ENCODE peak calls at places on chromosomes 13 and 19, in ten cellular contexts. I is thyroid gland, K is adrenal gland, Y is uterus, P is tibial nerve, B is body of pancreas, S is lower leg skin, N is right lobe of liver, H is ovary, O is endothelial cell of umbilical vein. W is an unnamed sample.

GRCh38 chr19:49851456-49852259 is 699 bp downstream of the PTOV1 start:
- DNase-seq in I (peak; percentile 50), K (peak; percentile 63), Y (peak; percentile 51), P (no peak), B (peak; percentile 59), S (peak; percentile 35), N (peak; percentile 51), H (peak; percentile 58), O (peak; percentile 37), W (no peak)

GRCh38 chr13:95704510-95704909 is 27.6 kb downstream of the DNAJC3 start:
- DNase-seq in I (no peak), K (no peak), Y (no peak), P (no peak), B (peak; percentile 73), S (no peak), N (no peak), H (no peak), O (no peak), W (no peak)

GRCh38 chr19:9871626-9872338 is 36.7 kb downstream of the PIN1 start:
- DNase-seq in I (no peak), K (no peak), Y (no peak), P (no peak), B (no peak), S (no peak), N (no peak), H (no peak), O (no peak), W (no peak)

GRCh38 chr13:99909836-99910619 is 61.5 kb downstream of the ZIC5 start:
- DNase-seq in I (no peak), K (no peak), Y (no peak), P (no peak), B (peak; percentile 84), S (no peak), N (peak; percentile 76), H (no peak), O (no peak), W (no peak)

GRCh38 chr19:11479470-11480080 is 1.3 kb downstream of the ELAVL3 start:
- DNase-seq in I (no peak), K (no peak), Y (no peak), P (no peak), B (peak; percentile 65), S (no peak), N (no peak), H (no peak), O (no peak), W (no peak)

GRCh38 chr13:40986328-40986856 is 32.7 kb downstream of the ELF1 start:
- DNase-seq in I (no peak), K (no peak), Y (no peak), P (no peak), B (no peak), S (no peak), N (no peak), H (no peak), O (no peak), W (no peak)

GRCh38 chr19:8580710-8581281 is 3.6 kb upstream of the MYO1F start:
- DNase-seq in I (peak; percentile 68), K (peak; percentile 83), Y (peak; percentile 84), P (peak; percentile 87), B (peak; percentile 80), S (peak; percentile 78), N (peak; percentile 84), H (peak; percentile 77), O (peak; percentile 57), W (peak; percentile 50)

GRCh38 chr19:38736036-38736412 is 8.2 kb downstream of the CAPN12 start:
- DNase-seq in I (peak; percentile 78), K (peak; percentile 73), Y (peak; percentile 61), P (no peak), B (peak; percentile 67), S (peak; percentile 26), N (peak; percentile 75), H (peak; percentile 57), O (no peak), W (no peak)

GRCh38 chr13:88602786-88603777 is 931.9 kb downstream of the SLITRK5 start:
- DNase-seq in I (no peak), K (no peak), Y (no peak), P (no peak), B (no peak), S (no peak), N (no peak), H (no peak), O (no peak), W (no peak)

GRCh38 chr13:65461590-65461989 is 1768.5 kb downstream of the PCDH9 start:
- DNase-seq in I (no peak), K (no peak), Y (no peak), P (no peak), B (no peak), S (no peak), N (no peak), H (no peak), O (no peak), W (no peak)

GRCh38 chr19:6464070-6464873 is at the start of gene CRB3:
- DNase-seq in I (peak; percentile 96), K (no peak), Y (no peak), P (no peak), B (peak; percentile 99), S (peak; percentile 69), N (peak; percentile 83), H (no peak), O (no peak), W (no peak)

GRCh38 chr13:98419786-98420559 is 156.9 kb downstream of the STK24 start:
- DNase-seq in I (no peak), K (no peak), Y (no peak), P (no peak), B (no peak), S (no peak), N (no peak), H (no peak), O (no peak), W (no peak)

GRCh38 chr13:98416408-98416807 is 160.5 kb downstream of the STK24 start:
- DNase-seq in I (peak; percentile 97), K (no peak), Y (no peak), P (no peak), B (peak; percentile 98), S (peak; percentile 42), N (no peak), H (no peak), O (no peak), W (no peak)

GRCh38 chr13:98423417-98423816 is 153.5 kb downstream of the STK24 start:
- DNase-seq in I (no peak), K (no peak), Y (no peak), P (no peak), B (peak; percentile 72), S (no peak), N (no peak), H (no peak), O (no peak), W (no peak)

GRCh38 chr13:98422046-98422445 is 154.9 kb downstream of the STK24 start:
- DNase-seq in I (no peak), K (no peak), Y (no peak), P (no peak), B (no peak), S (no peak), N (no peak), H (no peak), O (no peak), W (no peak)

GRCh38 chr13:98420560-98421175 is 156.2 kb downstream of the STK24 start:
- DNase-seq in I (no peak), K (no peak), Y (no peak), P (no peak), B (no peak), S (no peak), N (no peak), H (no peak), O (no peak), W (no peak)
- TF ChIP-seq CTCF in I (no peak), K (no peak), Y (no peak), P (no peak), B (no peak), S (no peak), N (no peak), H (no peak), O (no peak), W (no peak)

GRCh38 chr19:35774274-35775045 is 904 bp upstream of the ARHGAP33 start:
- DNase-seq in I (no peak), K (no peak), Y (no peak), P (no peak), B (no peak), S (no peak), N (no peak), H (no peak), O (no peak), W (no peak)

GRCh38 chr19:35775046-35775297 is 392 bp upstream of the ARHGAP33 start:
- DNase-seq in I (no peak), K (no peak), Y (no peak), P (no peak), B (no peak), S (no peak), N (no peak), H (no peak), O (no peak), W (no peak)

GRCh38 chr19:35776102-35776788 is 881 bp downstream of the ARHGAP33 start:
- DNase-seq in I (no peak), K (no peak), Y (no peak), P (no peak), B (no peak), S (no peak), N (no peak), H (no peak), O (no peak), W (no peak)

GRCh38 chr19:35777411-35777841 is 2.1 kb downstream of the ARHGAP33 start:
- DNase-seq in I (no peak), K (no peak), Y (no peak), P (no peak), B (no peak), S (no peak), N (no peak), H (no peak), O (no peak), W (no peak)

GRCh38 chr19:35775298-35776101 is at the start of gene ARHGAP33:
- DNase-seq in I (peak; percentile 99), K (peak; percentile 99), Y (peak; percentile 100), P (peak; percentile 100), B (peak; percentile 100), S (peak; percentile 98), N (peak; percentile 99), H (peak; percentile 99), O (peak; percentile 97), W (peak; percentile 98)
- TF ChIP-seq POLR2A in I (no peak), K (no peak), Y (peak; percentile 48), P (no peak), B (no peak), S (no peak), N (no peak), H (no peak), O (no peak), W (no peak)

DNA sequence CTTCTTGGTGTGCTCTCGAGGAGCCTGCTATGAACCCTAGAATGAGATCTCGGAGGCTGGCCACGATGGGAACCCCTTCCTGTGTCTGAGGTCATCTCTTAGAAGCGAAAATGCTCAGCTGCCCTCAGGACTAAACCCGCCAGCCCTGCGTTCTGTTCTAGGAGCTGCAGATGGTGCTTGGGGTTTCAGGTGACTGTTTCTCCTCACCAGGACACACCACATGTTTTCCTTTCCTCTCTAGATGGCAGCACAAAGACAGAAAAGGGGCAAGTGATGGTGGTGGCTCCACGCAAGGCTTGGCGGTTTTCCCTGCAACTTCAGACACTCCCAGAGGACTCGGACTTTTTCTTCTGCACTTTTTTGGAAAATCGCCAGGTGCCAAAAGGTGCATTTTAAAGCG is 60.1 kb downstream of the RNASEH2B start:
- DNase-seq in I (no peak), K (no peak), Y (no peak), P (no peak), B (no peak), S (no peak), N (no peak), H (no peak), O (no peak), W (no peak)
- TF ChIP-seq CTCF in I (no peak), K (no peak), Y (no peak), P (no peak), B (no peak), S (no peak), N (no peak), H (no peak), O (no peak), W (no peak)

GRCh38 chr19:16143399-16144215 is at the start of gene HSH2D:
- DNase-seq in I (peak; percentile 72), K (peak; percentile 31), Y (no peak), P (no peak), B (peak; percentile 95), S (no peak), N (peak; percentile 67), H (no peak), O (no peak), W (no peak)
- TF ChIP-seq POLR2A in I (no peak), K (no peak), Y (no peak), P (no peak), B (peak; percentile 69), S (no peak), N (no peak), H (no peak), O (no peak), W (no peak)